ENCODE peak calls at places on chromosomes 3 and 15, in nine cellular contexts. J, U, F, Q, Z, T, H, C and P are unnamed samples.

GRCh38 chr3:133588784-133589465 is 15.4 kb downstream of the CDV3 start:
- DNase-seq in T (no peak), F (no peak), U (no peak), C (no peak), H (no peak), Z (no peak), J (no peak), Q (no peak), P (peak; percentile 29)

GRCh38 chr3:88291516-88291915 is 141.8 kb downstream of the C3orf38 start:
- DNase-seq in T (no peak), Q (no peak), Z (no peak), C (no peak), U (no peak), H (no peak), F (no peak), J (no peak), P (no peak)

GRCh38 chr3:156619376-156619775 is 55.0 kb upstream of the TIPARP start:
- DNase-seq in Q (no peak), Z (no peak), C (no peak), H (no peak), F (no peak), J (no peak), T (peak; percentile 47), U (no peak), P (peak; percentile 69)

GRCh38 chr3:139533781-139534443 is 5.6 kb downstream of the RBP1 start:
- DNase-seq in U (peak; percentile 35), J (peak; percentile 18), T (peak; percentile 93), Z (peak; percentile 49), Q (no peak), F (no peak), H (no peak), C (peak; percentile 76), P (no peak)

GRCh38 chr3:120428904-120429303 is 21.9 kb downstream of the FSTL1 start:
- DNase-seq in T (no peak), Q (no peak), J (no peak), H (no peak), F (no peak), Z (no peak), C (no peak), U (no peak), P (peak; percentile 43)

GRCh38 chr3:48120223-48120622 is 68.0 kb downstream of the CDC25A start:
- DNase-seq in U (no peak), T (no peak), J (no peak), Q (no peak), Z (no peak), F (no peak), C (no peak), H (no peak), P (no peak)

GRCh38 chr3:58532794-58533220 is 4.2 kb downstream of the ACOX2 start:
- DNase-seq in J (peak; percentile 60), U (peak; percentile 55), H (peak; percentile 86), Q (peak; percentile 78), F (peak; percentile 56), T (peak; percentile 71), C (peak; percentile 65), Z (peak; percentile 71), P (peak; percentile 75)

GRCh38 chr3:125351814-125352456 is 23.2 kb downstream of the ZNF148 start:
- DNase-seq in C (no peak), T (peak; percentile 54), U (no peak), F (no peak), Z (no peak), Q (no peak), H (no peak), J (no peak), P (no peak)

GRCh38 chr3:127337911-127338531 is 50.2 kb upstream of the PRR20G start:
- DNase-seq in Q (no peak), Z (no peak), J (no peak), H (no peak), C (no peak), U (no peak), T (no peak), F (no peak), P (no peak)

GRCh38 chr15:50355980-50356379 is 982 bp upstream of the GABPB1 start:
- DNase-seq in T (no peak), J (no peak), F (no peak), U (no peak), H (no peak), C (no peak), Q (no peak), Z (no peak), P (peak; percentile 32)

GRCh38 chr3:190097025-190097424 is 23.7 kb downstream of the P3H2 start:
- DNase-seq in Q (no peak), U (no peak), C (no peak), Z (no peak), J (no peak), F (no peak), H (no peak), T (no peak), P (no peak)

GRCh38 chr3:146184616-146185015 is 23.6 kb upstream of the PLOD2 start:
- DNase-seq in Z (no peak), U (no peak), T (peak; percentile 23), C (no peak), H (no peak), F (no peak), J (peak; percentile 28), Q (peak; percentile 39), P (peak; percentile 78)

GRCh38 chr15:64158363-64159134 is 4.3 kb downstream of the PPIB start:
- DNase-seq in T (no peak), F (no peak), Q (no peak), H (no peak), C (no peak), Z (no peak), J (no peak), U (no peak), P (no peak)

GRCh38 chr3:16145176-16145575 is 29.3 kb upstream of the GALNT15 start:
- DNase-seq in Z (no peak), U (no peak), H (no peak), C (no peak), Q (no peak), J (no peak), T (no peak), F (no peak), P (no peak)

GRCh38 chr3:16147226-16147625 is 27.3 kb upstream of the GALNT15 start:
- DNase-seq in T (peak; percentile 53), Z (no peak), U (no peak), Q (no peak), F (no peak), C (no peak), H (no peak), J (no peak), P (peak; percentile 61)

GRCh38 chr3:16148213-16148612 is 26.3 kb upstream of the GALNT15 start:
- DNase-seq in Z (no peak), T (no peak), F (no peak), H (no peak), C (no peak), U (no peak), Q (no peak), J (no peak), P (no peak)

GRCh38 chr3:16143870-16144568 is 30.5 kb upstream of the GALNT15 start:
- DNase-seq in Q (no peak), H (no peak), U (no peak), J (no peak), T (no peak), F (no peak), C (no peak), Z (peak; percentile 82), P (no peak)

GRCh38 chr3:16146015-16146730 is 28.3 kb upstream of the GALNT15 start:
- DNase-seq in F (no peak), H (no peak), J (no peak), T (no peak), C (no peak), U (no peak), Z (no peak), Q (no peak), P (no peak)
- H3K4me3 ChIP-seq in F (no peak overlapping the region), H (no peak overlapping the region), J (no peak overlapping the region), T (no peak overlapping the region), C (no peak overlapping the region), U (no peak overlapping the region), Z (no peak overlapping the region), Q (no peak overlapping the region), P (no peak overlapping the region)

DNA sequence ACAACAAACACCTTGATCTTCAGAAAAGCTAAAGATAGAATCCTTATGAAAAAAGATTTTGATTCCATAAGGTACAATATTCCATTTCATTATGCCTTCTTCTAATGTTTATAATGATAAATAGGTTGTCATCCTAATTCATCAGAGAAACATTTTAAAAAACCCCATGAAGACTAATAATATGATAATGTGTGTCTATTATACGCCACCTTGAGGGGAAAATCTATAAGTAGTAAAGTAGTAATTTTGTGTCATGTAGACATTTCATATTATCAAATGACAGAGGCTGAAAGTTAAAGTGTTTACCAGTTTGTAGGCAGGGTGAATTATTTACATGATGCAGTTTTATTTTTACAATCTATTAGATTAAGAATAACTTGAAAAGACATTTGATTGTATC is 524.3 kb downstream of the GBE1 start:
- DNase-seq in C (no peak), Z (no peak), H (no peak), U (no peak), J (no peak), T (no peak), Q (no peak), F (no peak), P (no peak)
- H3K4me3 ChIP-seq in C (no peak overlapping the region), Z (no peak overlapping the region), H (no peak overlapping the region), U (no peak overlapping the region), J (no peak overlapping the region), T (no peak overlapping the region), Q (no peak overlapping the region), F (no peak overlapping the region), P (no peak overlapping the region)

DNA sequence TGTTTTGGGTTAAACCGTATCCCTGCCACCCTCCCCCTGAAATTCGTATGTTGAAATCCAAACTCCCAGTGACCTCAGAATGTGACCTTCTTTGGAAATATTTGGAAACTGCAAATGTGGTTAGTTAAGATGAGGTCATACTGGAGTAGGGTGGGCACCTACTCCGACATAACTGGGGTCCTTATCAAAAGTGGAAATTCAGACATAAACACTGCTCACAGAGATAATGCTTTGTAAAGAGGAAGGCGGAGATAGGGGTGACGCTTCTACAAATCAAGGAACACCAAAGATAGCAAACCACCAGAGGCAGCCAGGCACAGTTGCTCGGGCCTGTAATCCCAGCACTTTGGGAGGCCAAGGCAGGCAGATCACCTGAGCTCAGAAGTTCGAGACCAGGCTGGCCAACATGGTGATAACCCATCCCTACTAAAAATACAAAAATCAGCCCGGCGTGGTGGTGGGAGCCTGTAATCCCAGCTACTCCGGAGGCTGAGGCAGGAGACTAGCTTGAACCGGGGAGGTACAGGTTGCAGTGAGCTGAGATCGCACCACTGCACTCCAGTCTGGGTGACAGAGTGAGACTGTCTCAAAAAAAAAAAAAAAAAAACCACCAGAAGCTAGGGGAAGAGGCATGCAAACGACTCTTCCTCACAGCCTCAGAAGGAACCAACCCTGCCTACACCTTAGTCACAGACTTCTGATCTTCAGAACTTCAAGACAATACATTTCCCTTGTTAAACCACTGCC is 51.1 kb upstream of the CHD2 start:
- DNase-seq in C (no peak), T (peak; percentile 15), H (peak; percentile 58), Q (no peak), J (no peak), F (no peak), Z (no peak), U (no peak), P (peak; percentile 96)
- H3K4me3 ChIP-seq in C (no peak overlapping the region), T (no peak overlapping the region), H (no peak overlapping the region), Q (no peak overlapping the region), J (no peak overlapping the region), F (no peak overlapping the region), Z (no peak overlapping the region), U (no peak overlapping the region), P (no peak overlapping the region)

DNA sequence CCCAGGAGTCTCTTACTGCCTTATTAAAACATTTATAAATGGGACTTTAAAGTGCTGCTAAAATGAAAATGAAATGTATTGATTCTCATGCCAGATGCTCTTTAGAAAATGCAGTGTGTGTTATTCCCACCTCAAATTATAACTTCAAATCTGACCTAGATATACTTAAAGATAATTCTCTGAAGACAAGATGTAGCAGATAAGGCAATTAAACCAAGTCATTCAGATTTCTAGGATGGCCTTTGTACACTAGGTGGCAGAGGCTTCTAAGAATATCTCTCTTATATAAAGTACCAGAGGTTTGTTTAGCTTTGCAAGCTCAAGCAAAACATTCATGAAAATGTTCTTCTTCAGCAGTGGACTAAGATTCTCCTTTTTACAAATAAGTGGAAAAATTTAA is 26.9 kb upstream of the GOLGA8B start:
- DNase-seq in H (no peak), C (no peak), T (no peak), J (no peak), Q (no peak), F (no peak), U (no peak), Z (no peak), P (no peak)
- H3K4me3 ChIP-seq in H (no peak overlapping the region), C (no peak overlapping the region), T (no peak overlapping the region), J (no peak overlapping the region), Q (no peak overlapping the region), F (no peak overlapping the region), U (no peak overlapping the region), Z (no peak overlapping the region), P (no peak overlapping the region)